ENCODE peak calls at places on chromosome 12, in seven cellular contexts. One of them, this sample, is unnamed.

GRCh38 chr12:131865196-131865875 is 29.1 kb upstream of the ULK1 start:
- DNase-seq in BJ: no peak
- DNase-seq in B cell: no peak
- DNase-seq in osteocyte: no peak
- DNase-seq in CD8-positive, alpha-beta T cell: no peak
- DNase-seq in K562: no peak
- DNase-seq in body of pancreas: no peak
- DNase-seq in this sample: no peak

GRCh38 chr12:8948711-8949524 is 527 bp downstream of the M6PR start:
- DNase-seq in K562: peak; percentile 13
- DNase-seq in B cell: peak; percentile 42
- DNase-seq in CD8-positive, alpha-beta T cell: peak; percentile 38
- DNase-seq in body of pancreas: no peak
- DNase-seq in BJ: peak; percentile 2
- DNase-seq in osteocyte: no peak
- DNase-seq in this sample: peak; percentile 27

GRCh38 chr12:47397664-47398281 is 308.1 kb downstream of the RPAP3 start:
- DNase-seq in B cell: peak; percentile 61
- DNase-seq in CD8-positive, alpha-beta T cell: no peak
- DNase-seq in body of pancreas: no peak
- DNase-seq in osteocyte: no peak
- DNase-seq in K562: no peak
- DNase-seq in BJ: no peak
- DNase-seq in this sample: peak; percentile 73

GRCh38 chr12:57452181-57452936 is 2.7 kb upstream of the INHBE start:
- DNase-seq in B cell: peak; percentile 36
- DNase-seq in CD8-positive, alpha-beta T cell: no peak
- DNase-seq in K562: no peak
- DNase-seq in BJ: peak; percentile 70
- DNase-seq in body of pancreas: no peak
- DNase-seq in osteocyte: no peak
- DNase-seq in this sample: no peak

GRCh38 chr12:92539966-92540791 is 162.6 kb upstream of the PLEKHG7 start:
- DNase-seq in K562: no peak
- DNase-seq in B cell: peak; percentile 49
- DNase-seq in BJ: no peak
- DNase-seq in osteocyte: no peak
- DNase-seq in CD8-positive, alpha-beta T cell: no peak
- DNase-seq in body of pancreas: peak; percentile 71
- DNase-seq in this sample: no peak

GRCh38 chr12:109523504-109523903 is 46.1 kb downstream of the UBE3B start:
- DNase-seq in body of pancreas: no peak
- DNase-seq in BJ: no peak
- DNase-seq in CD8-positive, alpha-beta T cell: no peak
- DNase-seq in K562: no peak
- DNase-seq in B cell: no peak
- DNase-seq in osteocyte: no peak
- DNase-seq in this sample: no peak

GRCh38 chr12:111045941-111046340 is 125.6 kb upstream of the MYL2 start:
- DNase-seq in K562: no peak
- DNase-seq in body of pancreas: no peak
- DNase-seq in CD8-positive, alpha-beta T cell: no peak
- DNase-seq in B cell: no peak
- DNase-seq in osteocyte: no peak
- DNase-seq in BJ: no peak
- DNase-seq in this sample: no peak

GRCh38 chr12:63093084-63093483 is 57.9 kb downstream of the AVPR1A start:
- DNase-seq in CD8-positive, alpha-beta T cell: no peak
- DNase-seq in B cell: no peak
- DNase-seq in osteocyte: no peak
- DNase-seq in body of pancreas: no peak
- DNase-seq in BJ: no peak
- DNase-seq in K562: no peak
- DNase-seq in this sample: no peak

GRCh38 chr12:95582230-95583058 is 31.2 kb upstream of the USP44 start:
- DNase-seq in K562: no peak
- DNase-seq in BJ: no peak
- DNase-seq in B cell: no peak
- DNase-seq in body of pancreas: no peak
- DNase-seq in osteocyte: no peak
- DNase-seq in CD8-positive, alpha-beta T cell: no peak
- DNase-seq in this sample: no peak

GRCh38 chr12:48988030-48988649 is 10.0 kb downstream of the WNT1 start:
- DNase-seq in B cell: no peak
- DNase-seq in osteocyte: no peak
- DNase-seq in K562: peak; percentile 80
- DNase-seq in CD8-positive, alpha-beta T cell: peak; percentile 66
- DNase-seq in body of pancreas: peak; percentile 77
- DNase-seq in BJ: no peak
- DNase-seq in this sample: peak; percentile 64

GRCh38 chr12:632102-632696 is 31.0 kb downstream of the NINJ2 start:
- DNase-seq in BJ: peak; percentile 88
- DNase-seq in osteocyte: no peak
- DNase-seq in CD8-positive, alpha-beta T cell: no peak
- DNase-seq in body of pancreas: no peak
- DNase-seq in B cell: no peak
- DNase-seq in K562: no peak
- DNase-seq in this sample: no peak

GRCh38 chr12:120841525-120841924 is 62.6 kb downstream of the SPPL3 start:
- DNase-seq in B cell: no peak
- DNase-seq in osteocyte: no peak
- DNase-seq in body of pancreas: no peak
- DNase-seq in CD8-positive, alpha-beta T cell: no peak
- DNase-seq in BJ: no peak
- DNase-seq in K562: no peak
- DNase-seq in this sample: peak; percentile 21

DNA sequence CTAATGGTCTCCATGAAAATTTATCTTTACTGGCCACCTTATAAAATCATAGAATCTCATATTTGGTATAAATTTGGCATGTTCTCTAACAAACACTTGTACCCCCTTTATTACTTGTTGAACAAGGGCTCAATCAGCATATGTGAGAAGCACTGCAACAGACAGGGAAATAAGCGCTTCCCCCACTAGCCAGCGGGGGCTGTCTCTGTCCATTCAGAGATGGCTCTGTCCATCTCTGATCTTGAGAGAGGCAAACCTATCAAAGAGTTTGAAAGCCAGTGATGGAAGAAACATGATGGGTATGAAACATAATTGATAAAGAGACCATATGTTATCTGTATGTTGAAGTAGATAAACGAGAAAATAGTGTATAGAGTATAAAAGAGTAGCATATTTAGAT is 326.8 kb downstream of the PDZRN4 start:
- DNase-seq in osteocyte: no peak
- DNase-seq in body of pancreas: no peak
- DNase-seq in K562: no peak
- DNase-seq in BJ: no peak
- DNase-seq in CD8-positive, alpha-beta T cell: no peak
- DNase-seq in B cell: no peak
- DNase-seq in this sample: no peak
- TF ChIP-seq CTCF in osteocyte: peak; percentile 39
- TF ChIP-seq CTCF in body of pancreas: no peak
- TF ChIP-seq CTCF in K562: no peak
- TF ChIP-seq CTCF in BJ: peak; percentile 9
- TF ChIP-seq CTCF in CD8-positive, alpha-beta T cell: no peak
- TF ChIP-seq CTCF in B cell: no peak
- TF ChIP-seq CTCF in this sample: peak; percentile 27

DNA sequence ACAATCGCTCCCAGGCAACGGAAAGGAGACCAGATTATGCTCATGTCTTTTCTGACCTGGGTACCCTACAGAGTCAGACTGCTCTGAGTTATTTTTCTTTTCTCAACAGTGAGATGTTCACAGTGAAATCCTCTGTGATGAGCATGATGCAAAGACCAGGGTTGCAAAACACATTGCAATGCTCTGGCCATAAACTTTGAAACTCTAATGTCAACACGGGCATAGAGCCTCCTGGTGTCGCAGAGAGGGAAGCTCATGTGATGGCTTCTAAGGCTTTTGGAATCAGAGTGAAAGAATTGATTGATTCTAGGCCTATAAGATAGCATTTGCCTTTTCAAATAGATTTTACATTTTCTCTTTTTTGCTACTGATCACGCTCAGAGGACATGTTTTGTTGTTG is 193.4 kb downstream of the RASSF9 start:
- DNase-seq in K562: no peak
- DNase-seq in osteocyte: no peak
- DNase-seq in BJ: no peak
- DNase-seq in body of pancreas: no peak
- DNase-seq in B cell: no peak
- DNase-seq in CD8-positive, alpha-beta T cell: no peak
- DNase-seq in this sample: no peak
- TF ChIP-seq CTCF in K562: no peak
- TF ChIP-seq CTCF in osteocyte: no peak
- TF ChIP-seq CTCF in BJ: peak; percentile 79
- TF ChIP-seq CTCF in body of pancreas: no peak
- TF ChIP-seq CTCF in B cell: no peak
- TF ChIP-seq CTCF in CD8-positive, alpha-beta T cell: no peak
- TF ChIP-seq CTCF in this sample: no peak

GRCh38 chr12:51362307-51362706 is 15.8 kb upstream of the CELA1 start:
- DNase-seq in osteocyte: no peak
- DNase-seq in CD8-positive, alpha-beta T cell: no peak
- DNase-seq in body of pancreas: no peak
- DNase-seq in B cell: no peak
- DNase-seq in BJ: no peak
- DNase-seq in K562: no peak
- DNase-seq in this sample: no peak
- TF ChIP-seq CTCF in osteocyte: no peak
- TF ChIP-seq CTCF in CD8-positive, alpha-beta T cell: no peak
- TF ChIP-seq CTCF in body of pancreas: no peak
- TF ChIP-seq CTCF in B cell: no peak
- TF ChIP-seq CTCF in BJ: no peak
- TF ChIP-seq CTCF in K562: no peak
- TF ChIP-seq CTCF in this sample: no peak

DNA sequence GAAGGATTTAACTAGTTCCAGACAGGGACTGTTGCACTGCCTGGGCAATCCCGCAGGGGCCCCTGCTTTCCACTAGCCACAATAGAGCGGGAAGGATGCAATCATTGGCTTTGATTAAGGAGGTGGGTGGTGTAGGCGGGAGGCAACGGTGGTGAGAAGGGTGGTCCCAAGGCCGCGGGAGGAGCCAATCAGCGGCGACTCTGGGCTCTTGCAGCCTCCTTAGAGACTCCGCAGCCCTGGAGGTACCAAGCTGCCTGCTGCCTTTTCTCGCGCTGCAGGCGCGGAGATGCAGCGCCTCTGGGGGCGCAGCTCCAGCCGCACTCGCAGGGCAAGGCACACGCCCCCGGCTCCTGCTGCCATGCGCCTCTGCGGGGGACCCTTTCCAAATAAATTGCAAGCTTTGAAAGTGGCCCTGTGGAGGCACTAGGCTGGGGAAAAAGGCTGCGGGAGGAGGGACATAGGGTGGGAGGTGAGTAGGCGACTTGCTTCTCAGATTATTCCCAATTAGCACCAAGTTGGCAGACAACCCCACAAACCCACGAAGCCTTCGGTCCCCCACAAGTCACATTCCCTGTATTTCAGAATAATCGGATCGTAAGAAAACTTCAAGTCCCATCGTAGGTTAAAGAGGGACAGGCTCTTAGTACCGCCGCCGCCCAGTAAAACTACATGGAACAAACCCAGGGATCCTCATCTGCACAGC is 860 bp upstream of the KCNA1 start:
- DNase-seq in B cell: no peak
- DNase-seq in K562: no peak
- DNase-seq in body of pancreas: no peak
- DNase-seq in CD8-positive, alpha-beta T cell: no peak
- DNase-seq in BJ: no peak
- DNase-seq in osteocyte: no peak
- DNase-seq in this sample: no peak
- TF ChIP-seq CTCF in B cell: no peak
- TF ChIP-seq CTCF in K562: no peak
- TF ChIP-seq CTCF in body of pancreas: no peak
- TF ChIP-seq CTCF in CD8-positive, alpha-beta T cell: no peak
- TF ChIP-seq CTCF in BJ: no peak
- TF ChIP-seq CTCF in osteocyte: peak; percentile 7
- TF ChIP-seq CTCF in this sample: no peak

GRCh38 chr12:52613363-52614030 is 4.9 kb downstream of the KRT73 start:
- DNase-seq in osteocyte: peak; percentile 69
- DNase-seq in CD8-positive, alpha-beta T cell: no peak
- DNase-seq in body of pancreas: no peak
- DNase-seq in BJ: no peak
- DNase-seq in K562: no peak
- DNase-seq in B cell: no peak
- DNase-seq in this sample: no peak
- TF ChIP-seq CTCF in osteocyte: no peak
- TF ChIP-seq CTCF in CD8-positive, alpha-beta T cell: no peak
- TF ChIP-seq CTCF in body of pancreas: no peak
- TF ChIP-seq CTCF in BJ: no peak
- TF ChIP-seq CTCF in K562: no peak
- TF ChIP-seq CTCF in B cell: no peak
- TF ChIP-seq CTCF in this sample: no peak

GRCh38 chr12:21939435-21939834 is 1.8 kb downstream of the ABCC9 start:
- DNase-seq in osteocyte: no peak
- DNase-seq in B cell: no peak
- DNase-seq in CD8-positive, alpha-beta T cell: no peak
- DNase-seq in BJ: no peak
- DNase-seq in body of pancreas: no peak
- DNase-seq in K562: no peak
- DNase-seq in this sample: no peak

GRCh38 chr12:21942377-21942703 is 1.1 kb upstream of the ABCC9 start:
- DNase-seq in body of pancreas: no peak
- DNase-seq in B cell: no peak
- DNase-seq in CD8-positive, alpha-beta T cell: no peak
- DNase-seq in K562: no peak
- DNase-seq in BJ: no peak
- DNase-seq in osteocyte: no peak
- DNase-seq in this sample: no peak

GRCh38 chr12:21940549-21940948 is 677 bp downstream of the ABCC9 start:
- DNase-seq in K562: no peak
- DNase-seq in CD8-positive, alpha-beta T cell: no peak
- DNase-seq in B cell: no peak
- DNase-seq in body of pancreas: no peak
- DNase-seq in osteocyte: no peak
- DNase-seq in BJ: no peak
- DNase-seq in this sample: no peak

GRCh38 chr12:21940972-21941521 is at the start of gene ABCC9:
- DNase-seq in CD8-positive, alpha-beta T cell: no peak
- DNase-seq in osteocyte: peak; percentile 82
- DNase-seq in B cell: no peak
- DNase-seq in BJ: no peak
- DNase-seq in body of pancreas: peak; percentile 61
- DNase-seq in K562: no peak
- DNase-seq in this sample: no peak

DNA sequence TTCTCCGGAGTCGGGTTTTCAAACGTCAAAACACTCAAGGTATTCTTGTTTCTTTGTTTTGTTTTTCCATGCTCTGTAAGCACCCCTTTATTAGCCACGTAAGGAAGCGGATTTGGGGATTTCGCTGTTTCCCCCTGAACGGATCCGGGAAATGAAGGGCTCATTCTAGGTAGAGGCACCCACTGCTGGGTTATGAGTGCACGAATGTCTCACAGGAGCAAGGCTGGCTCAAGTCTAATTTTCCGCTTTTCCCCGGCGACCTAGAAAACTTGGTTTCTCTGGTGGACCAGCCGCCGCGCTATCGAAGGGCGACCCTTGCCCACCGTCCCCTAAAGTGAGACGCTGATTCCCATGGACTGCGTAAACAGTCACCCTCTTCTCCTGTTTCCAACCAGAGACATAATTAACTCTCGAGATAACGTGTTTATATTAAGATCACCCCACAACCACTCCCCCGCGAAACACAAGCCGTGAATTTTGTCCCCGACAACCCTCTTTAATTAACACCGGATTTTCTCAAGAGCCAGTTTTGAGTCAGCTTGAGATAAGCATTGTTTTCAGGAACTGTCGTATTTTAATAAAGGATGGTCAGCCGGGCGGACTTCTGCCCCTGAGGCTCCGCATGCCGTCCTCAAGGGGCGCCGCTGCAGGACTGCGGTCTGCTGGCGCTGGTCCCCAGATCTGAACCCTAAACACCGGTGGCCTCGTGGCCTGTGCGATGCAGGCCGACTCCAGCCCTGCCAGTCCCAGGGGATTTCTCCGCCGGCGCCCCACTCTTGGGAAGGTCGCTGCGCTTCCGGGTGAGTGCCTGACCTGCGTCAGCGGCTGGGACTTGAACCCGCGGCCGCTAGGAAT is 523 bp upstream of the ABCC9 start:
- DNase-seq in body of pancreas: peak; percentile 65
- DNase-seq in BJ: no peak
- DNase-seq in K562: no peak
- DNase-seq in CD8-positive, alpha-beta T cell: no peak
- DNase-seq in B cell: no peak
- DNase-seq in osteocyte: no peak
- DNase-seq in this sample: no peak
- TF ChIP-seq CTCF in body of pancreas: peak; percentile 34
- TF ChIP-seq CTCF in BJ: peak; percentile 76
- TF ChIP-seq CTCF in K562: peak; percentile 24
- TF ChIP-seq CTCF in CD8-positive, alpha-beta T cell: no peak
- TF ChIP-seq CTCF in B cell: no peak
- TF ChIP-seq CTCF in osteocyte: peak; percentile 38
- TF ChIP-seq CTCF in this sample: no peak

This sample was measured in MM.1S.